ENCODE peak calls at places on chromosomes 13 and 19, in nine cellular contexts. D is activated CD8-positive, alpha-beta memory T cell treated with anti-CD3 and anti-CD28 coated beads, Interleukin-2, amount 10 ng/mL, durations not matched to agents 7 days and 5 days; N is naive thymus-derived CD8-positive, alpha-beta T cell; K is natural killer cell treated with Interleukin-12 subunit alpha and Interleukin-12 subunit beta and Interleukin-15 and Interleukin-18, amount 100 ng/mL, for 72 hours; O is activated T-cell treated with anti-CD3 and anti-CD28 coated beads, Interleukin-2, amount 50 U/mL, for 72 hours; F is naive thymus-derived CD4-positive, alpha-beta T cell; Y is activated naive CD4-positive, alpha-beta T cell treated with anti-CD3 and anti-CD28 coated beads, Interleukin-2, amount 50 U/mL, for 72 hours; H is heart right ventricle; P is CD4-positive, CD25-positive, alpha-beta regulatory T cell. B is an unnamed sample.

GRCh38 chr19:49061445-49061844 is 3.2 kb downstream of the NTF4 start:
- ATAC-seq in D (no peak), N (no peak), K (peak), O (no peak), F (no peak), Y (no peak), H (no peak), P (no peak), B (peak)

GRCh38 chr13:27997904-27998522 is 9.5 kb upstream of the URAD start:
- ATAC-seq in D (no peak), N (peak), K (no peak), O (peak), F (no peak), Y (peak), H (peak), P (no peak), B (peak)

GRCh38 chr13:48040059-48040458 is 2.5 kb downstream of the NUDT15 start:
- ATAC-seq in D (no peak), N (no peak), K (no peak), O (no peak), F (no peak), Y (no peak), H (no peak), P (no peak), B (no peak)

GRCh38 chr19:2201473-2202148 is 34.5 kb downstream of the PLEKHJ1 start:
- ATAC-seq in D (no peak), N (no peak), K (no peak), O (no peak), F (no peak), Y (peak), H (no peak), P (no peak), B (no peak)

GRCh38 chr13:46698910-46699460 is 98.0 kb downstream of the ESD start:
- ATAC-seq in D (no peak), N (no peak), K (no peak), O (no peak), F (no peak), Y (no peak), H (peak), P (no peak), B (no peak)

GRCh38 chr13:40406405-40407138 is 259.9 kb downstream of the FOXO1 start:
- ATAC-seq in D (no peak), N (no peak), K (no peak), O (no peak), F (no peak), Y (no peak), H (peak), P (no peak), B (no peak)

GRCh38 chr13:77000475-77000874 is 8.6 kb downstream of the CLN5 start:
- ATAC-seq in D (no peak), N (no peak), K (no peak), O (no peak), F (no peak), Y (no peak), H (no peak), P (no peak), B (no peak)

GRCh38 chr19:20858218-20858617 is 64.8 kb upstream of the ZNF85 start:
- ATAC-seq in D (no peak), N (no peak), K (no peak), O (no peak), F (no peak), Y (no peak), H (no peak), P (no peak), B (no peak)

GRCh38 chr13:111215081-111216047 is 100.3 kb downstream of the ARHGEF7 start:
- ATAC-seq in D (no peak), N (no peak), K (no peak), O (no peak), F (no peak), Y (no peak), H (no peak), P (no peak), B (no peak)